ENCODE peak calls at places on chromosome 1, in eight cellular contexts. U, S, H, P, M, G, I and O are unnamed samples. For H3K9me3 and H3K4me1, the result is how much of the 10 kb centered on the place peaks cover.

GRCh38 chr1:67433830-67434229 is 3.6 kb upstream of the SERBP1 start:
- DNase-seq in U (no peak), S (no peak), H (no peak), P (no peak), M (no peak), G (no peak), I (no peak), O (no peak)

GRCh38 chr1:231465051-231465450 is 43.0 kb upstream of the EGLN1 start:
- DNase-seq in U (no peak), S (no peak), H (no peak), P (no peak), M (no peak), G (no peak), I (no peak), O (no peak)

GRCh38 chr1:31216016-31216415 is 23.7 kb downstream of the NKAIN1 start:
- DNase-seq in U (peak), S (peak), H (peak), P (peak), M (no peak), G (peak), I (no peak), O (peak)

GRCh38 chr1:22055463-22055862 is 3.0 kb downstream of the CDC42 start:
- DNase-seq in U (peak), S (no peak), H (no peak), P (no peak), M (no peak), G (peak), I (peak), O (no peak)

GRCh38 chr1:151222130-151222529 is 23.8 kb downstream of the PIP5K1A start:
- DNase-seq in U (no peak), S (no peak), H (no peak), P (no peak), M (no peak), G (no peak), I (no peak), O (no peak)

GRCh38 chr1:184118051-184118450 is 66.5 kb downstream of the TSEN15 start:
- DNase-seq in U (no peak), S (no peak), H (no peak), P (no peak), M (no peak), G (no peak), I (no peak), O (no peak)

GRCh38 chr1:210201671-210202070 is 30.9 kb upstream of the SERTAD4 start:
- DNase-seq in U (no peak), S (no peak), H (no peak), P (no peak), M (no peak), G (no peak), I (no peak), O (no peak)

GRCh38 chr1:13702425-13703127 is 2.6 kb downstream of the PRDM2 start:
- DNase-seq in U (no peak), S (no peak), H (no peak), P (no peak), M (no peak), G (peak), I (peak), O (no peak)

GRCh38 chr1:169999357-169999756 is 75.1 kb downstream of the KIFAP3 start:
- DNase-seq in U (no peak), S (no peak), H (no peak), P (no peak), M (no peak), G (no peak), I (no peak), O (peak)

GRCh38 chr1:67313934-67314671 is 6.4 kb downstream of the IL12RB2 start:
- DNase-seq in U (no peak), S (no peak), H (no peak), P (no peak), M (no peak), G (no peak), I (no peak), O (no peak)

GRCh38 chr1:234337233-234337632 is 36.0 kb upstream of the COA6 start:
- DNase-seq in U (no peak), S (no peak), H (no peak), P (no peak), M (no peak), G (no peak), I (no peak), O (no peak)

DNA sequence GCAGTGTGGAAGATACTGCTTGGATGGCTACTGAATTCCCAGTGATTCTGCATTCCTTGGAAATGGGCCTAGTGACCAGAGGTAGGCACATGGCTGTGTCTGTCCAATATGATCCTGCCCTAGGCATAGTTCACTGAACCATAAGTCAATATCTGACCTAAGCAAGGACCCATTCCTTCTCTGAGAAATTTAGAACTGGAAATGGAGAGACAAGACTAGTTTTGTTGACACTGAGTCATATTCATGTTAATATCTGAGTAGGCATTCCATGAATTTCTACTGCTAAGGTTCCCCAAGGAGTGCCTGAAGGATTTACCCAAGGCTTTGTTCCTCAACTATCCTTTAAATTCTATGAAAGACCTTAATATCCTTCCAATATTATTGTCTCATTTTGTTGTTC is 329.7 kb upstream of the BEND5 start:
- DNase-seq in U (no peak), S (no peak), H (no peak), P (no peak), M (no peak), G (no peak), I (no peak), O (no peak)
- H3K9me3 ChIP-seq in U (under half), S (under half), H (under half), P (under half), M (under half), G (under half), I (under half), O (under half)

GRCh38 chr1:186183219-186183618 is 191.8 kb downstream of the TPR start:
- DNase-seq in U (no peak), S (no peak), H (no peak), P (no peak), M (no peak), G (no peak), I (no peak), O (no peak)

GRCh38 chr1:186187601-186188000 is 187.5 kb downstream of the TPR start:
- DNase-seq in U (no peak), S (no peak), H (no peak), P (no peak), M (no peak), G (no peak), I (no peak), O (no peak)

GRCh38 chr1:186188736-186189135 is 186.3 kb downstream of the TPR start:
- DNase-seq in U (no peak), S (no peak), H (no peak), P (no peak), M (no peak), G (no peak), I (no peak), O (no peak)

GRCh38 chr1:186188004-186188539 is 187.0 kb downstream of the TPR start:
- DNase-seq in U (no peak), S (no peak), H (no peak), P (no peak), M (no peak), G (no peak), I (no peak), O (no peak)

DNA sequence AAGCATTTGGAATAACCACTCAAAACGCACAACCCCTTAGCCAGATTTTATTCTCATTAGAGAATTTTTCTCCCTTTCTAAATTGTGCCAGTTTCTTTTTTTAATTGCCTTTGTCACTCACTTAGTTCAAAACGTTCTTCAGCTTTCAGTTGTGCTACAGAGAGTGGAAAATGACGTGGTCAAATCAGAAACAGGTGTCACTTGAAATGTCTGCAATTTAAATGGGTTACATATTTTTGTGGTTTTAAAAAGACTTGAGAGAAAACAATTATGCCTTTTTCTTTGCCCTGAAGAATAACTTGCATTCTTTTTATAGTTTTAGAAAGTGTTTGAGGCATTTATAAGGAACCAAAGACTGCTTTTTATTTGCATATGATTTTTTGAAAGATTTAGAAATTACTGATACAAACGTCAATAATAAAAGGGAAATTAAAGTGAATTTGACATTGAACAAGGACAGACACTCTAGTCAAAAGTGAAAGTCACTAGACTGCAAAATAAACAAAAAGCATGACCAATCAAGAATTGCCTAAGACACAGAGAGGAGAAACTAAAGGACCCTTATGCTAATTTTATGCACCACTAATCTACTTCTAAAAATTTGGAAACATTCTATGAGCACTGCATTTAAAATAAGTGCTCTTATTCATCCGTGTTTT is 191.0 kb downstream of the TPR start:
- DNase-seq in U (no peak), S (no peak), H (no peak), P (no peak), M (no peak), G (no peak), I (no peak), O (no peak)
- H3K4me1 ChIP-seq in U (under half), S (under half), H (under half), P (under half), M (under half), G (under half), I (under half), O (under half)

DNA sequence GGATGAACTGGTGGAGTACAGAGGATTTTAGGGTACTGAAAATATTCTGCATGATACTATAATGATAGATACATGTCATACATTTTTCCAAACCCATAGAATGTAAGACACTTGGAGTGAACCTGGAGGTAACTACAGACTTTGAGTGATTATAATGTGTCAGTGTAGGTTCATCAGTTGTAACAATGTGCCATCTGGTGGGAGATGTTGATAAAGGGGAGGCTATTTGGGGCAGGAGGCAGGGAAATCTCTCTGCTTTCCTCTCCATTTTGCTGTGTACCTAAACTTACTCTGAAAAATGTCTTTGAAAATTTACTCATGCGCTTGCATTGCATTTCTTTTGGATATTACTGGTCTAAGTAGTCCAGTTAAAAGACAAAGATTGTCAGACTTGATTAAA is 35.2 kb downstream of the PTBP2 start:
- DNase-seq in U (no peak), S (no peak), H (no peak), P (no peak), M (no peak), G (no peak), I (no peak), O (no peak)
- H3K9me3 ChIP-seq in U (under half), S (under half), H (under half), P (under half), M (under half), G (under half), I (under half), O (under half)

GRCh38 chr1:53517109-53517508 is 57.9 kb downstream of the DMRTB1 start:
- DNase-seq in U (no peak), S (no peak), H (no peak), P (no peak), M (no peak), G (no peak), I (no peak), O (no peak)
- H3K4me1 ChIP-seq in U (under half), S (under half), H (under half), P (under half), M (under half), G (under half), I (under half), O (under half)

GRCh38 chr1:228095161-228095560 is 8.0 kb downstream of the C1orf35 start:
- DNase-seq in U (no peak), S (no peak), H (no peak), P (no peak), M (no peak), G (peak), I (no peak), O (no peak)
- H3K9me3 ChIP-seq in U (under half), S (under half), H (under half), P (under half), M (under half), G (under half), I (under half), O (under half)

GRCh38 chr1:206802401-206802800 is 30.1 kb upstream of the IL10 start:
- DNase-seq in U (no peak), S (no peak), H (no peak), P (no peak), M (no peak), G (no peak), I (no peak), O (no peak)
- H3K4me1 ChIP-seq in U (under half), S (under half), H (under half), P (under half), M (under half), G (under half), I (under half), O (under half)

GRCh38 chr1:119081705-119082104 is 58.7 kb downstream of the WARS2 start:
- DNase-seq in U (no peak), S (no peak), H (no peak), P (no peak), M (no peak), G (no peak), I (no peak), O (no peak)

GRCh38 chr1:119083479-119083878 is 57.0 kb downstream of the WARS2 start:
- DNase-seq in U (no peak), S (no peak), H (no peak), P (no peak), M (no peak), G (no peak), I (no peak), O (no peak)

GRCh38 chr1:119079881-119080280 is 60.6 kb downstream of the WARS2 start:
- DNase-seq in U (no peak), S (no peak), H (no peak), P (no peak), M (no peak), G (no peak), I (no peak), O (no peak)

GRCh38 chr1:119080586-119080985 is 59.9 kb downstream of the WARS2 start:
- DNase-seq in U (no peak), S (no peak), H (no peak), P (peak), M (no peak), G (no peak), I (no peak), O (no peak)

DNA sequence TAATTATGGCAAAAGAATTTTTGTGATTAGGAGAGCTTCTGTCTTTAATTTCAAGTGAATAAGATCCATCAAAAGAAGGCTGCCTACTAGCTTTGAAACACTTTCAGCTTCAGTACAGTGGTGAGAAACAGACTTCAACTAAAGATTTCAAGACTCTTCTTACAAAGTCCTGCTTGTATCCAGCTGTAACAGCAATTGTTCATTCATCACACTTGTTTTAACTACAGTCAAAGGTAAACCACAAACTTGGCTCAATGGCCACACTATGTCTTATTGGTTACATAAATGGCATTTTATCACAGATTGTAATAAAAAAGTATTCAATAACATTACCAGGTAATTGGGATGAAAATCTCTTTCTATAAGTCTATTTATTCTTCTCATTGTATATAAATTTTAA is 59.2 kb downstream of the WARS2 start:
- DNase-seq in U (no peak), S (no peak), H (no peak), P (no peak), M (no peak), G (no peak), I (no peak), O (no peak)
- H3K9me3 ChIP-seq in U (under half), S (under half), H (under half), P (under half), M (under half), G (under half), I (under half), O (under half)